ENCODE peak calls at places on chromosomes 11 and 22, in six cellular contexts. S, C, M, I, Q and T are unnamed samples.

GRCh38 chr11:44226472-44226871 is 83.5 kb downstream of the ALX4 start:
- DNase-seq in M (no peak), C (no peak), I (no peak), S (peak), Q (no peak), T (no peak)

GRCh38 chr11:70100283-70100610 is 22.1 kb downstream of the ANO1 start:
- DNase-seq in Q (no peak), S (no peak), I (no peak), M (no peak), C (no peak), T (no peak)

GRCh38 chr11:7485136-7485853 is at the start of gene OLFML1:
- DNase-seq in C (no peak), S (no peak), I (no peak), M (no peak), Q (no peak), T (no peak)

GRCh38 chr11:121112498-121113455 is 11.7 kb downstream of the TECTA start:
- DNase-seq in Q (peak), M (peak), S (peak), C (peak), I (peak), T (peak)

GRCh38 chr11:8213390-8213789 is 44.6 kb upstream of the RIC3 start:
- DNase-seq in I (no peak), Q (no peak), S (peak), C (no peak), M (no peak), T (no peak)

GRCh38 chr22:30023099-30023498 is 57.2 kb upstream of the HORMAD2 start:
- DNase-seq in I (no peak), Q (no peak), M (no peak), C (no peak), S (no peak), T (no peak)

GRCh38 chr11:26993965-26994446 is at the start of gene FIBIN:
- DNase-seq in Q (no peak), C (no peak), S (no peak), I (no peak), M (peak), T (peak)

GRCh38 chr11:20066013-20066782 is 94.1 kb downstream of the DBX1 start:
- DNase-seq in I (no peak), Q (no peak), M (no peak), C (no peak), S (no peak), T (no peak)

GRCh38 chr11:120835601-120836228 is 188.2 kb upstream of the TBCEL start:
- DNase-seq in Q (no peak), I (no peak), M (no peak), C (peak), S (peak), T (no peak)

GRCh38 chr22:49885281-49885680 is 31.6 kb downstream of the ZBED4 start:
- DNase-seq in I (no peak), C (no peak), Q (no peak), M (no peak), S (no peak), T (no peak)

GRCh38 chr22:29126670-29127069 is 53.8 kb downstream of the KREMEN1 start:
- DNase-seq in M (no peak), I (no peak), S (no peak), C (no peak), Q (no peak), T (no peak)

GRCh38 chr11:130457909-130458729 is 9.7 kb downstream of the ADAMTS15 start:
- DNase-seq in S (no peak), M (peak), C (no peak), I (no peak), Q (no peak), T (no peak)

GRCh38 chr11:61794579-61794978 is 1.9 kb downstream of the FEN1 start:
- DNase-seq in Q (no peak), I (no peak), C (no peak), M (no peak), S (no peak), T (no peak)

GRCh38 chr11:71991494-71991893 is 7.2 kb upstream of the IL18BP start:
- DNase-seq in M (no peak), S (no peak), C (no peak), I (no peak), Q (no peak), T (no peak)